ENCODE peak calls at places on chromosomes 16 and 17, in nine cellular contexts. One of them, this sample, is unnamed.

GRCh38 chr17:233473-233941 is 52.1 kb upstream of the DOC2B start:
- DNase-seq in GM23248: no peak
- DNase-seq in hepatocyte: no peak
- DNase-seq in HCT116: no peak
- DNase-seq in GM23338: no peak
- DNase-seq in SK-N-SH: no peak
- DNase-seq in MM.1S: peak; percentile 19
- DNase-seq in PC-9: no peak
- DNase-seq in Karpas-422: no peak
- DNase-seq in this sample: no peak

GRCh38 chr17:75615301-75615700 is 17.9 kb upstream of the SMIM5 start:
- DNase-seq in GM23248: no peak
- DNase-seq in hepatocyte: no peak
- DNase-seq in HCT116: no peak
- DNase-seq in GM23338: no peak
- DNase-seq in SK-N-SH: no peak
- DNase-seq in MM.1S: no peak
- DNase-seq in PC-9: no peak
- DNase-seq in Karpas-422: no peak
- DNase-seq in this sample: no peak

GRCh38 chr16:69012906-69013305 is 92.5 kb upstream of the HAS3 start:
- DNase-seq in GM23248: no peak
- DNase-seq in hepatocyte: no peak
- DNase-seq in HCT116: no peak
- DNase-seq in GM23338: no peak
- DNase-seq in SK-N-SH: no peak
- DNase-seq in MM.1S: no peak
- DNase-seq in PC-9: no peak
- DNase-seq in Karpas-422: no peak
- DNase-seq in this sample: no peak

GRCh38 chr17:48054238-48055185 is 6.4 kb downstream of the NFE2L1 start:
- DNase-seq in GM23248: peak; percentile 88
- DNase-seq in hepatocyte: peak; percentile 89
- DNase-seq in HCT116: no peak
- DNase-seq in GM23338: peak; percentile 99
- DNase-seq in SK-N-SH: peak; percentile 97
- DNase-seq in MM.1S: no peak
- DNase-seq in PC-9: peak; percentile 9
- DNase-seq in Karpas-422: no peak
- DNase-seq in this sample: no peak

GRCh38 chr16:86391987-86392386 is 118.3 kb upstream of the FOXF1 start:
- DNase-seq in GM23248: peak; percentile 84
- DNase-seq in hepatocyte: no peak
- DNase-seq in HCT116: no peak
- DNase-seq in GM23338: no peak
- DNase-seq in SK-N-SH: no peak
- DNase-seq in MM.1S: no peak
- DNase-seq in PC-9: no peak
- DNase-seq in Karpas-422: no peak
- DNase-seq in this sample: peak; percentile 14

GRCh38 chr17:27526603-27527002 is 70.4 kb downstream of the KSR1 start:
- DNase-seq in GM23248: peak; percentile 50
- DNase-seq in hepatocyte: peak; percentile 67
- DNase-seq in HCT116: no peak
- DNase-seq in GM23338: peak; percentile 69
- DNase-seq in SK-N-SH: no peak
- DNase-seq in MM.1S: no peak
- DNase-seq in PC-9: no peak
- DNase-seq in Karpas-422: no peak
- DNase-seq in this sample: no peak

GRCh38 chr17:57988301-57989010 is 402 bp upstream of the VEZF1 start:
- DNase-seq in GM23248: peak; percentile 84
- DNase-seq in hepatocyte: peak; percentile 86
- DNase-seq in HCT116: peak; percentile 51
- DNase-seq in GM23338: peak; percentile 67
- DNase-seq in SK-N-SH: peak; percentile 98
- DNase-seq in MM.1S: peak; percentile 67
- DNase-seq in PC-9: no peak
- DNase-seq in Karpas-422: peak; percentile 87
- DNase-seq in this sample: peak; percentile 79

GRCh38 chr16:48393843-48394703 is 8.9 kb upstream of the SIAH1 start:
- DNase-seq in GM23248: peak; percentile 96
- DNase-seq in hepatocyte: no peak
- DNase-seq in HCT116: no peak
- DNase-seq in GM23338: no peak
- DNase-seq in SK-N-SH: peak; percentile 67
- DNase-seq in MM.1S: no peak
- DNase-seq in PC-9: no peak
- DNase-seq in Karpas-422: no peak
- DNase-seq in this sample: no peak

GRCh38 chr16:1780677-1781072 is 1.7 kb downstream of the SPSB3 start:
- DNase-seq in GM23248: no peak
- DNase-seq in hepatocyte: no peak
- DNase-seq in HCT116: no peak
- DNase-seq in GM23338: no peak
- DNase-seq in SK-N-SH: no peak
- DNase-seq in MM.1S: no peak
- DNase-seq in PC-9: no peak
- DNase-seq in Karpas-422: no peak
- DNase-seq in this sample: no peak

GRCh38 chr16:28935924-28936783 is 4.4 kb downstream of the CD19 start:
- DNase-seq in GM23248: peak; percentile 76
- DNase-seq in hepatocyte: peak; percentile 55
- DNase-seq in HCT116: peak; percentile 69
- DNase-seq in GM23338: peak; percentile 96
- DNase-seq in SK-N-SH: peak; percentile 89
- DNase-seq in MM.1S: peak; percentile 57
- DNase-seq in PC-9: peak; percentile 72
- DNase-seq in Karpas-422: peak; percentile 97
- DNase-seq in this sample: peak; percentile 29

GRCh38 chr16:69003500-69003899 is 102.0 kb upstream of the HAS3 start:
- DNase-seq in GM23248: no peak
- DNase-seq in hepatocyte: no peak
- DNase-seq in HCT116: peak; percentile 42
- DNase-seq in GM23338: peak; percentile 57
- DNase-seq in SK-N-SH: no peak
- DNase-seq in MM.1S: no peak
- DNase-seq in PC-9: no peak
- DNase-seq in Karpas-422: peak; percentile 50
- DNase-seq in this sample: peak; percentile 10

GRCh38 chr16:81717662-81718189 is 61.4 kb upstream of the PLCG2 start:
- DNase-seq in GM23248: no peak
- DNase-seq in hepatocyte: no peak
- DNase-seq in HCT116: no peak
- DNase-seq in GM23338: no peak
- DNase-seq in SK-N-SH: no peak
- DNase-seq in MM.1S: no peak
- DNase-seq in PC-9: no peak
- DNase-seq in Karpas-422: no peak
- DNase-seq in this sample: no peak

GRCh38 chr16:60107920-60108319 is 1373.8 kb upstream of the GOT2 start:
- DNase-seq in GM23248: no peak
- DNase-seq in hepatocyte: no peak
- DNase-seq in HCT116: no peak
- DNase-seq in GM23338: peak; percentile 8
- DNase-seq in SK-N-SH: no peak
- DNase-seq in MM.1S: no peak
- DNase-seq in PC-9: no peak
- DNase-seq in Karpas-422: no peak
- DNase-seq in this sample: no peak

GRCh38 chr17:42536048-42536371 is at the start of gene NAGLU:
- DNase-seq in GM23248: peak; percentile 97
- DNase-seq in hepatocyte: peak; percentile 96
- DNase-seq in HCT116: peak; percentile 63
- DNase-seq in GM23338: peak; percentile 94
- DNase-seq in SK-N-SH: peak; percentile 100
- DNase-seq in MM.1S: peak; percentile 93
- DNase-seq in PC-9: peak; percentile 66
- DNase-seq in Karpas-422: peak; percentile 98
- DNase-seq in this sample: peak; percentile 73

DNA sequence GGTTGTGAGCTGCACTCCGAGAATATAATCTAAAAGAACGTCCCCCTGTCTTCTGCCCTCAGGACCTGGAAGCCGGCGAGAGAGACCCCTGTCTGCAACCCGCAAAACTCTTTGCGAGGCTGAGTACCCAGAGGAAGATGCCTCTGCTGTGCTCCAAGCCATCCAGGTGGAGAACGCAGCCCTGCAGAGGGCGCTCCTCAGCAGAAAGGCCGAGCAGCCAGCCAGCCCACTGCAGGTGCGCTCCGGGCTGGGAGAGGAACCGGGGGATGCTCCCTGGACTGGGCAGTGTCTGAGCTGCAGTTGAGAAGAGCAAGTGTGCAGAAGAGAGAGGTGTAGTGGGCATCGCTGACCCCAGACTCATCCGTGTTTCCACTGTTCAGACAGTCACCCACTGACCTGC is 148.3 kb downstream of the KATNIP start:
- DNase-seq in GM23248: no peak
- DNase-seq in hepatocyte: no peak
- DNase-seq in HCT116: no peak
- DNase-seq in GM23338: peak; percentile 92
- DNase-seq in SK-N-SH: no peak
- DNase-seq in MM.1S: no peak
- DNase-seq in PC-9: no peak
- DNase-seq in Karpas-422: peak; percentile 50
- DNase-seq in this sample: no peak
- H3K9me2 ChIP-seq in GM23248: no peaks in the 10 kb centered on the region
- H3K9me2 ChIP-seq in hepatocyte: no peaks in the 10 kb centered on the region
- H3K9me2 ChIP-seq in HCT116: no peaks in the 10 kb centered on the region
- H3K9me2 ChIP-seq in GM23338: no peaks in the 10 kb centered on the region
- H3K9me2 ChIP-seq in SK-N-SH: no peaks in the 10 kb centered on the region
- H3K9me2 ChIP-seq in MM.1S: no peaks in the 10 kb centered on the region
- H3K9me2 ChIP-seq in PC-9: no peaks in the 10 kb centered on the region
- H3K9me2 ChIP-seq in Karpas-422: no peaks in the 10 kb centered on the region
- H3K9me2 ChIP-seq in this sample: no peaks in the 10 kb centered on the region

GRCh38 chr17:2712300-2713043 is 908 bp upstream of the CLUH start:
- DNase-seq in GM23248: no peak
- DNase-seq in hepatocyte: no peak
- DNase-seq in HCT116: no peak
- DNase-seq in GM23338: peak; percentile 39
- DNase-seq in SK-N-SH: no peak
- DNase-seq in MM.1S: no peak
- DNase-seq in PC-9: no peak
- DNase-seq in Karpas-422: no peak
- DNase-seq in this sample: no peak
- H3K79me2 ChIP-seq in GM23248: peaks cover 38% of the 10 kb centered on the region
- H3K79me2 ChIP-seq in hepatocyte: peaks cover 38% of the 10 kb centered on the region
- H3K79me2 ChIP-seq in HCT116: peaks cover 44% of the 10 kb centered on the region
- H3K79me2 ChIP-seq in GM23338: peaks cover 35% of the 10 kb centered on the region
- H3K79me2 ChIP-seq in SK-N-SH: peaks cover 43% of the 10 kb centered on the region
- H3K79me2 ChIP-seq in MM.1S: peaks cover 47% of the 10 kb centered on the region
- H3K79me2 ChIP-seq in PC-9: peaks cover 38% of the 10 kb centered on the region
- H3K79me2 ChIP-seq in Karpas-422: peaks cover 43% of the 10 kb centered on the region
- H3K79me2 ChIP-seq in this sample: peaks cover 46% of the 10 kb centered on the region

GRCh38 chr16:49468611-49469322 is 95.2 kb downstream of the C16orf78 start:
- DNase-seq in GM23248: no peak
- DNase-seq in hepatocyte: no peak
- DNase-seq in HCT116: no peak
- DNase-seq in GM23338: no peak
- DNase-seq in SK-N-SH: no peak
- DNase-seq in MM.1S: no peak
- DNase-seq in PC-9: no peak
- DNase-seq in Karpas-422: peak; percentile 64
- DNase-seq in this sample: no peak

GRCh38 chr16:49466529-49466831 is 92.9 kb downstream of the C16orf78 start:
- DNase-seq in GM23248: no peak
- DNase-seq in hepatocyte: no peak
- DNase-seq in HCT116: no peak
- DNase-seq in GM23338: no peak
- DNase-seq in SK-N-SH: no peak
- DNase-seq in MM.1S: no peak
- DNase-seq in PC-9: no peak
- DNase-seq in Karpas-422: no peak
- DNase-seq in this sample: no peak

GRCh38 chr16:49467540-49468372 is 94.2 kb downstream of the C16orf78 start:
- DNase-seq in GM23248: no peak
- DNase-seq in hepatocyte: no peak
- DNase-seq in HCT116: no peak
- DNase-seq in GM23338: no peak
- DNase-seq in SK-N-SH: no peak
- DNase-seq in MM.1S: no peak
- DNase-seq in PC-9: no peak
- DNase-seq in Karpas-422: no peak
- DNase-seq in this sample: no peak

GRCh38 chr16:49465661-49466528 is 92.3 kb downstream of the C16orf78 start:
- DNase-seq in GM23248: no peak
- DNase-seq in hepatocyte: no peak
- DNase-seq in HCT116: no peak
- DNase-seq in GM23338: no peak
- DNase-seq in SK-N-SH: no peak
- DNase-seq in MM.1S: no peak
- DNase-seq in PC-9: no peak
- DNase-seq in Karpas-422: no peak
- DNase-seq in this sample: no peak

DNA sequence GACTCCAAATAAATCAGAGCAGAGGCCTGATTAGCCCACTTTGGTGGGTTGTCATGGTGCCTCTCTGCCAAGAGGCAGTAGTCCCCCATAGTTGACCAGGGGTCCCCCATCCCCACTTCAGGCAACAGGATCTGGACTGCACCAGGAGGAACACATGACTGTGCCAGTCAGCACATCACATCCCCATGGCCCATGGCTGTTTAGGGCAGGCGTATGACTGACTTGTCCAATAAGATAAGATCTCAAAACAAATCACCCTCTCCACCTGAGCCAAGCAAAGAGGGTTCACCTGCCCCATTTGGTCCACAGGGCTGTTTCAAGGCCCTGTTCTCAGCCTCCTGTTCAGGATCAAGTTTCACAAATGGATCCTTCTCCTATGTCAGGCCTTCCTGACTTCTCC is 93.3 kb downstream of the C16orf78 start:
- DNase-seq in GM23248: no peak
- DNase-seq in hepatocyte: no peak
- DNase-seq in HCT116: no peak
- DNase-seq in GM23338: no peak
- DNase-seq in SK-N-SH: no peak
- DNase-seq in MM.1S: no peak
- DNase-seq in PC-9: no peak
- DNase-seq in Karpas-422: no peak
- DNase-seq in this sample: no peak
- H3K27me3 ChIP-seq in GM23248: peaks cover 5% of the 10 kb centered on the region
- H3K27me3 ChIP-seq in hepatocyte: peaks cover 31% of the 10 kb centered on the region
- H3K27me3 ChIP-seq in HCT116: peaks cover 9% of the 10 kb centered on the region
- H3K27me3 ChIP-seq in GM23338: peaks cover 7% of the 10 kb centered on the region
- H3K27me3 ChIP-seq in SK-N-SH: no peaks in the 10 kb centered on the region
- H3K27me3 ChIP-seq in MM.1S: no peaks in the 10 kb centered on the region
- H3K27me3 ChIP-seq in PC-9: peaks cover 58% of the 10 kb centered on the region
- H3K27me3 ChIP-seq in Karpas-422: no peaks in the 10 kb centered on the region
- H3K27me3 ChIP-seq in this sample: peaks cover 3% of the 10 kb centered on the region

DNA sequence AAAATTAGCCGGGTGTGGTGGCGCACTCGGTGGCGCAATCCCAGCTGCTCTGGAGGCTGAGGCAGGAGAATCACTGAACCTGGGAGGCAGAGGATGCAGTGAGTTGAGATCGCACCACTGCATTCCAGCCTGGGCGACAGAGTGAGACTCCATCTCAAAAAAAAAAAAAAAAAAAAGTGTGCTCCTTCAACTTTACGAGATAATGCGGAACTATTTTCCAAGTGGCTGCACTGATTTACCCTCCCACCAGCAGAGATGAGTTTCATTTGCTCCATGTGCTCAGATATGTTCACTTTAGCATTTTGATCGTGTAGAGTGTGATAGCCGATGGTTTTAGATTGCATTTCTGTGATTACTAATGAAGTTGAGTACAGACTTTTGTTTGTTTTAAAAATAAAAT is 20.0 kb upstream of the LASP1NB start:
- DNase-seq in GM23248: no peak
- DNase-seq in hepatocyte: no peak
- DNase-seq in HCT116: no peak
- DNase-seq in GM23338: no peak
- DNase-seq in SK-N-SH: no peak
- DNase-seq in MM.1S: no peak
- DNase-seq in PC-9: no peak
- DNase-seq in Karpas-422: no peak
- DNase-seq in this sample: no peak
- H3K9me2 ChIP-seq in GM23248: no peaks in the 10 kb centered on the region
- H3K9me2 ChIP-seq in hepatocyte: no peaks in the 10 kb centered on the region
- H3K9me2 ChIP-seq in HCT116: no peaks in the 10 kb centered on the region
- H3K9me2 ChIP-seq in GM23338: no peaks in the 10 kb centered on the region
- H3K9me2 ChIP-seq in SK-N-SH: no peaks in the 10 kb centered on the region
- H3K9me2 ChIP-seq in MM.1S: no peaks in the 10 kb centered on the region
- H3K9me2 ChIP-seq in PC-9: no peaks in the 10 kb centered on the region
- H3K9me2 ChIP-seq in Karpas-422: no peaks in the 10 kb centered on the region
- H3K9me2 ChIP-seq in this sample: no peaks in the 10 kb centered on the region

This sample was measured in PC-3.